ENCODE peak calls at places on chromosomes 12 and 14, in six cellular contexts. O is ACHN, B is T-helper 22 cell, N is progenitor cell of endocrine pancreas, R is RWPE1, Q is A549. F is an unnamed sample.

GRCh38 chr12:76356094-76356493 is 7.9 kb upstream of the BBS10 start:
- DNase-seq in Q (no peak), O (peak), R (no peak), B (no peak), N (no peak), F (no peak)

GRCh38 chr14:77099425-77100167 is 1.5 kb downstream of the CIPC start:
- DNase-seq in O (no peak), B (no peak), R (peak), N (no peak), Q (no peak), F (no peak)

GRCh38 chr12:27709932-27710591 is 570 bp upstream of the MRPS35 start:
- DNase-seq in O (peak), N (no peak), B (no peak), R (peak), Q (no peak), F (no peak)

GRCh38 chr14:96146131-96146771 is 58.4 kb upstream of the BDKRB2 start:
- DNase-seq in R (no peak), B (no peak), N (no peak), O (no peak), Q (no peak), F (no peak)

GRCh38 chr12:7142057-7142644 is 12.0 kb downstream of the CLSTN3 start:
- DNase-seq in R (peak), Q (peak), O (peak), B (no peak), N (peak), F (no peak)

GRCh38 chr14:70882771-70883492 is 24.3 kb upstream of the PCNX1 start:
- DNase-seq in R (peak), Q (no peak), N (no peak), B (no peak), O (no peak), F (no peak)

GRCh38 chr12:6533653-6534157 is 612 bp upstream of the GAPDH start:
- DNase-seq in N (peak), O (peak), B (peak), R (peak), Q (peak), F (no peak)

GRCh38 chr14:37116933-37117844 is 55.2 kb downstream of the SLC25A21 start:
- DNase-seq in R (peak), B (no peak), N (no peak), O (peak), Q (peak), F (no peak)

GRCh38 chr12:106021516-106021915 is 117.2 kb downstream of the NUAK1 start:
- DNase-seq in B (no peak), O (no peak), Q (no peak), N (no peak), R (no peak), F (no peak)

GRCh38 chr14:94918896-94919295 is 149.0 kb upstream of the GSC start:
- DNase-seq in N (no peak), Q (no peak), B (no peak), R (peak), O (no peak), F (no peak)

GRCh38 chr12:56601503-56601902 is 28.6 kb downstream of the BAZ2A start:
- DNase-seq in Q (peak), O (peak), N (no peak), B (peak), R (no peak), F (no peak)

GRCh38 chr12:29741342-29742241 is 42.1 kb downstream of the TMTC1 start:
- DNase-seq in O (no peak), Q (no peak), N (no peak), B (no peak), R (peak), F (no peak)

GRCh38 chr14:68810173-68811153 is 17.6 kb upstream of the ZFP36L1 start:
- DNase-seq in Q (no peak), B (no peak), N (no peak), R (no peak), O (no peak), F (no peak)

GRCh38 chr14:104892517-104893434 is 27.7 kb downstream of the CEP170B start:
- DNase-seq in R (no peak), B (no peak), O (no peak), Q (no peak), N (peak), F (no peak)

GRCh38 chr14:77804592-77804991 is 4.7 kb downstream of the ADCK1 start:
- DNase-seq in N (no peak), O (peak), B (no peak), Q (peak), R (no peak), F (peak)

GRCh38 chr14:104687601-104688504 is 1.6 kb upstream of the INF2 start:
- DNase-seq in Q (peak), O (peak), N (peak), B (no peak), R (peak), F (no peak)

GRCh38 chr12:54604436-54604835 is 16.0 kb upstream of the PPP1R1A start:
- DNase-seq in Q (no peak), O (no peak), N (no peak), B (no peak), R (no peak), F (no peak)

GRCh38 chr12:92382383-92382878 is 236.8 kb upstream of the BTG1 start:
- DNase-seq in Q (no peak), O (no peak), N (no peak), R (no peak), B (no peak), F (no peak)

GRCh38 chr12:66030217-66030781 is 100.3 kb downstream of the LLPH start:
- DNase-seq in O (no peak), B (no peak), N (no peak), R (no peak), Q (no peak), F (no peak)

GRCh38 chr12:119936705-119937323 is 52.2 kb upstream of the BICDL1 start:
- DNase-seq in Q (no peak), B (no peak), R (no peak), O (no peak), N (no peak), F (no peak)

GRCh38 chr12:80472912-80473500 is 29.0 kb downstream of the PTPRQ start:
- DNase-seq in R (peak), Q (peak), O (peak), N (no peak), B (no peak), F (no peak)

GRCh38 chr14:83309211-83309610 is 1775.6 kb upstream of the SEL1L start:
- DNase-seq in N (no peak), R (no peak), O (no peak), Q (no peak), B (no peak), F (no peak)

GRCh38 chr14:90491868-90492560 is 95.2 kb downstream of the CALM1 start:
- DNase-seq in B (no peak), R (no peak), N (no peak), Q (no peak), O (no peak), F (no peak)

GRCh38 chr12:1162083-1162760 is 171.2 kb downstream of the ERC1 start:
- DNase-seq in Q (no peak), N (no peak), R (no peak), O (no peak), B (no peak), F (no peak)

GRCh38 chr14:94213021-94213420 is 38.9 kb downstream of the PPP4R4 start:
- DNase-seq in B (no peak), R (peak), Q (no peak), O (no peak), N (no peak), F (no peak)

GRCh38 chr12:1122803-1123202 is 131.8 kb downstream of the ERC1 start:
- DNase-seq in O (no peak), Q (no peak), B (peak), N (no peak), R (no peak), F (no peak)

GRCh38 chr12:64797156-64797555 is 27.3 kb upstream of the TBC1D30 start:
- DNase-seq in O (no peak), R (no peak), Q (no peak), B (no peak), N (no peak), F (no peak)

GRCh38 chr12:115763376-115763775 is 514.1 kb downstream of the MED13L start:
- DNase-seq in B (no peak), N (no peak), Q (no peak), O (no peak), R (no peak), F (no peak)

GRCh38 chr14:56057071-56057865 is 60.9 kb upstream of the PELI2 start:
- DNase-seq in N (no peak), O (no peak), Q (no peak), B (no peak), R (no peak), F (no peak)